ENCODE peak calls at places on chromosomes 4 and X, in ten cellular contexts. One of them, this sample, is unnamed.

GRCh38 chrX:19698125-19698524 is 182.8 kb upstream of the MAP3K15 start:
- DNase-seq in endothelial cell: no peak
- DNase-seq in coronary artery: no peak
- DNase-seq in Peyer's patch: no peak
- DNase-seq in MM.1S: no peak
- DNase-seq in A549: peak; percentile 22
- DNase-seq in fibroblast of pulmonary artery: peak; percentile 47
- DNase-seq in BJ: no peak
- DNase-seq in brain microvascular endothelial cell: no peak
- DNase-seq in choroid plexus epithelial cell: no peak
- DNase-seq in this sample: no peak

GRCh38 chr4:19030048-19030447 is 1008.5 kb upstream of the LCORL start:
- DNase-seq in endothelial cell: no peak
- DNase-seq in coronary artery: no peak
- DNase-seq in Peyer's patch: no peak
- DNase-seq in MM.1S: no peak
- DNase-seq in A549: no peak
- DNase-seq in fibroblast of pulmonary artery: peak; percentile 7
- DNase-seq in BJ: no peak
- DNase-seq in brain microvascular endothelial cell: no peak
- DNase-seq in choroid plexus epithelial cell: peak; percentile 59
- DNase-seq in this sample: no peak

GRCh38 chrX:134144231-134144630 is 92.8 kb upstream of the CCDC160 start:
- DNase-seq in endothelial cell: no peak
- DNase-seq in coronary artery: no peak
- DNase-seq in Peyer's patch: no peak
- DNase-seq in MM.1S: peak; percentile 36
- DNase-seq in A549: peak; percentile 8
- DNase-seq in fibroblast of pulmonary artery: peak; percentile 11
- DNase-seq in BJ: no peak
- DNase-seq in brain microvascular endothelial cell: no peak
- DNase-seq in choroid plexus epithelial cell: peak; percentile 20
- DNase-seq in this sample: peak; percentile 29

GRCh38 chr4:8175686-8176085 is 17.1 kb upstream of the ABLIM2 start:
- DNase-seq in endothelial cell: no peak
- DNase-seq in coronary artery: no peak
- DNase-seq in Peyer's patch: no peak
- DNase-seq in MM.1S: no peak
- DNase-seq in A549: no peak
- DNase-seq in fibroblast of pulmonary artery: no peak
- DNase-seq in BJ: no peak
- DNase-seq in brain microvascular endothelial cell: no peak
- DNase-seq in choroid plexus epithelial cell: no peak
- DNase-seq in this sample: no peak

GRCh38 chr4:3409571-3410091 is 32.1 kb upstream of the HGFAC start:
- DNase-seq in endothelial cell: no peak
- DNase-seq in coronary artery: no peak
- DNase-seq in Peyer's patch: peak; percentile 34
- DNase-seq in MM.1S: no peak
- DNase-seq in A549: no peak
- DNase-seq in fibroblast of pulmonary artery: no peak
- DNase-seq in BJ: no peak
- DNase-seq in brain microvascular endothelial cell: no peak
- DNase-seq in choroid plexus epithelial cell: no peak
- DNase-seq in this sample: no peak

GRCh38 chr4:21768349-21769310 is 179.9 kb downstream of the KCNIP4 start:
- DNase-seq in endothelial cell: peak; percentile 28
- DNase-seq in coronary artery: no peak
- DNase-seq in Peyer's patch: no peak
- DNase-seq in MM.1S: peak; percentile 55
- DNase-seq in A549: peak; percentile 40
- DNase-seq in fibroblast of pulmonary artery: peak; percentile 75
- DNase-seq in BJ: no peak
- DNase-seq in brain microvascular endothelial cell: peak; percentile 48
- DNase-seq in choroid plexus epithelial cell: peak; percentile 83
- DNase-seq in this sample: peak; percentile 5

GRCh38 chr4:32569844-32570243 is 1849.7 kb downstream of the PCDH7 start:
- DNase-seq in endothelial cell: no peak
- DNase-seq in coronary artery: no peak
- DNase-seq in Peyer's patch: no peak
- DNase-seq in MM.1S: peak; percentile 86
- DNase-seq in A549: no peak
- DNase-seq in fibroblast of pulmonary artery: peak; percentile 2
- DNase-seq in BJ: no peak
- DNase-seq in brain microvascular endothelial cell: peak; percentile 34
- DNase-seq in choroid plexus epithelial cell: peak; percentile 55
- DNase-seq in this sample: no peak

GRCh38 chrX:41180194-41180902 is 95.1 kb downstream of the USP9X start:
- DNase-seq in endothelial cell: peak; percentile 28
- DNase-seq in coronary artery: no peak
- DNase-seq in Peyer's patch: no peak
- DNase-seq in MM.1S: peak; percentile 69
- DNase-seq in A549: peak; percentile 73
- DNase-seq in fibroblast of pulmonary artery: peak; percentile 71
- DNase-seq in BJ: peak; percentile 6
- DNase-seq in brain microvascular endothelial cell: peak; percentile 69
- DNase-seq in choroid plexus epithelial cell: peak; percentile 81
- DNase-seq in this sample: peak; percentile 50

GRCh38 chr4:119490335-119490734 is 138.3 kb downstream of the PDE5A start:
- DNase-seq in endothelial cell: peak; percentile 20
- DNase-seq in coronary artery: no peak
- DNase-seq in Peyer's patch: no peak
- DNase-seq in MM.1S: no peak
- DNase-seq in A549: peak; percentile 21
- DNase-seq in fibroblast of pulmonary artery: peak; percentile 39
- DNase-seq in BJ: no peak
- DNase-seq in brain microvascular endothelial cell: peak; percentile 35
- DNase-seq in choroid plexus epithelial cell: peak; percentile 64
- DNase-seq in this sample: no peak
- TF ChIP-seq CTCF in endothelial cell: no peak
- TF ChIP-seq CTCF in coronary artery: no peak
- TF ChIP-seq CTCF in Peyer's patch: peak; percentile 53
- TF ChIP-seq CTCF in MM.1S: peak; percentile 15
- TF ChIP-seq CTCF in A549: no peak
- TF ChIP-seq CTCF in fibroblast of pulmonary artery: peak; percentile 31
- TF ChIP-seq CTCF in BJ: peak; percentile 39
- TF ChIP-seq CTCF in brain microvascular endothelial cell: peak; percentile 60
- TF ChIP-seq CTCF in choroid plexus epithelial cell: peak; percentile 64
- TF ChIP-seq CTCF in this sample: no peak

DNA sequence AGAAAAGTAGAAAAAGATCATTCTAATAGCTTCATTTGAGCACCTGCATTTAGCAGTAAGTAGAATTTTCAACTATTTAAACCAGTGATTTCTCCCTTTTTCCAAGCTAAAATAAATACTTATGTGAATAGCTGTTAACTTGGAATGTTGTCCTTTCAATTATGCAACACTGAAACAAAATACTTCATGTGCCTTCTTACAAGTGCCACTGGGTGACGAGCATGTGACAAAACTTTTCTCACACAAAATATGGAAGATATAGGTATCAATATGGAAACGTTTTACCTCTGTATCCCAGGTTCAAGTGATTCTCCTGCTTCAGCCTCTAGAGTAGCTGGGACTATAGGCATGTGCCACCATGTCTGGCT is 708.3 kb downstream of the STIM2 start:
- DNase-seq in endothelial cell: no peak
- DNase-seq in coronary artery: no peak
- DNase-seq in Peyer's patch: no peak
- DNase-seq in MM.1S: no peak
- DNase-seq in A549: no peak
- DNase-seq in fibroblast of pulmonary artery: no peak
- DNase-seq in BJ: no peak
- DNase-seq in brain microvascular endothelial cell: no peak
- DNase-seq in choroid plexus epithelial cell: no peak
- DNase-seq in this sample: no peak
- TF ChIP-seq CTCF in endothelial cell: no peak
- TF ChIP-seq CTCF in coronary artery: no peak
- TF ChIP-seq CTCF in Peyer's patch: no peak
- TF ChIP-seq CTCF in MM.1S: no peak
- TF ChIP-seq CTCF in A549: no peak
- TF ChIP-seq CTCF in fibroblast of pulmonary artery: no peak
- TF ChIP-seq CTCF in BJ: no peak
- TF ChIP-seq CTCF in brain microvascular endothelial cell: no peak
- TF ChIP-seq CTCF in choroid plexus epithelial cell: no peak
- TF ChIP-seq CTCF in this sample: no peak

DNA sequence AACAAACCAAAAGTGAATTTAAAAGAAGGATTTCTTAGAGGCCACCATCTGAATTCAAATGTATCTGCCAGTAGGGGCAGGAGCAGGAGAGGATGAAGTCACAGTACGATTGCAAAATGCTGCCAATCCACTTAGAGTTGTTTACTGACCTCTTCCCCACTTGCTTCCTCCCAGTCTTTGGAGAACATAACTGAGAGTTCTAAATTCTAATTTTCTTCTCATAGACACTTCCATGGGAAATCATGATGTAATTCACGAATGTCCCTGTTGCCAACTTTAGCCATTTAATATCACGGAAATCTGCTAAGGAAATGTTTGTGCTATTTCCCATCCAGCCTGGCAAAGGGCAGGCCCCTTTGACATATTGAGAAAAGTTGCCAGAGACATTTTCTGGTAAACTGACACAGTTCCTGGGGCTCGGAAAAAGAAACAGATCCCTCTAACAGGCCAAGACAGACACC is 33.6 kb upstream of the NOCT start:
- DNase-seq in endothelial cell: no peak
- DNase-seq in coronary artery: no peak
- DNase-seq in Peyer's patch: no peak
- DNase-seq in MM.1S: no peak
- DNase-seq in A549: peak; percentile 47
- DNase-seq in fibroblast of pulmonary artery: peak; percentile 90
- DNase-seq in BJ: no peak
- DNase-seq in brain microvascular endothelial cell: peak; percentile 16
- DNase-seq in choroid plexus epithelial cell: peak; percentile 95
- DNase-seq in this sample: no peak
- TF ChIP-seq CTCF in endothelial cell: no peak
- TF ChIP-seq CTCF in coronary artery: no peak
- TF ChIP-seq CTCF in Peyer's patch: peak; percentile 16
- TF ChIP-seq CTCF in MM.1S: no peak
- TF ChIP-seq CTCF in A549: no peak
- TF ChIP-seq CTCF in fibroblast of pulmonary artery: peak; percentile 56
- TF ChIP-seq CTCF in BJ: peak; percentile 43
- TF ChIP-seq CTCF in brain microvascular endothelial cell: peak; percentile 55
- TF ChIP-seq CTCF in choroid plexus epithelial cell: peak; percentile 57
- TF ChIP-seq CTCF in this sample: no peak

DNA sequence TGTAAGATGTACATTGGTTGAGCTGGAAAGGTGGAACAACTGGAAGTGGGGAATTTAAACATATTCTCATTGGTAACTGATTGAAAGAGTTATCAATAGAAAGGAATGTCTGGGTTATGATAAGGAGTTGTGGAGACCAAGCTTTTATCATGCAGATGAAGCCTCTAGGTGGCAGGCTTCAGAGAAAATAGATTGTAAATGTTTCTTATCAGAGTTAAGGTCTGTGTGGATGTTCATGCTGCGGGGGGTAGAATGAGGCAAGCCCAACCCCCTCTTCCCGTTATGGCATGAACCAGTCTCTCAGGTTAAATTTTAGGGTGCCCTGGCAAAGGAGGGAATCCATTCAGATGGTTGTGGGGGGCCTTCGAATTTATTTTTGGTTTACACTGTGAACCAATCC is 16.0 kb downstream of the ARSD start:
- DNase-seq in endothelial cell: no peak
- DNase-seq in coronary artery: no peak
- DNase-seq in Peyer's patch: no peak
- DNase-seq in MM.1S: no peak
- DNase-seq in A549: no peak
- DNase-seq in fibroblast of pulmonary artery: no peak
- DNase-seq in BJ: no peak
- DNase-seq in brain microvascular endothelial cell: no peak
- DNase-seq in choroid plexus epithelial cell: no peak
- DNase-seq in this sample: no peak
- TF ChIP-seq CTCF in endothelial cell: no peak
- TF ChIP-seq CTCF in coronary artery: no peak
- TF ChIP-seq CTCF in Peyer's patch: peak; percentile 14
- TF ChIP-seq CTCF in MM.1S: no peak
- TF ChIP-seq CTCF in A549: peak; percentile 34
- TF ChIP-seq CTCF in fibroblast of pulmonary artery: peak; percentile 18
- TF ChIP-seq CTCF in BJ: peak; percentile 4
- TF ChIP-seq CTCF in brain microvascular endothelial cell: peak; percentile 36
- TF ChIP-seq CTCF in choroid plexus epithelial cell: peak; percentile 31
- TF ChIP-seq CTCF in this sample: no peak

DNA sequence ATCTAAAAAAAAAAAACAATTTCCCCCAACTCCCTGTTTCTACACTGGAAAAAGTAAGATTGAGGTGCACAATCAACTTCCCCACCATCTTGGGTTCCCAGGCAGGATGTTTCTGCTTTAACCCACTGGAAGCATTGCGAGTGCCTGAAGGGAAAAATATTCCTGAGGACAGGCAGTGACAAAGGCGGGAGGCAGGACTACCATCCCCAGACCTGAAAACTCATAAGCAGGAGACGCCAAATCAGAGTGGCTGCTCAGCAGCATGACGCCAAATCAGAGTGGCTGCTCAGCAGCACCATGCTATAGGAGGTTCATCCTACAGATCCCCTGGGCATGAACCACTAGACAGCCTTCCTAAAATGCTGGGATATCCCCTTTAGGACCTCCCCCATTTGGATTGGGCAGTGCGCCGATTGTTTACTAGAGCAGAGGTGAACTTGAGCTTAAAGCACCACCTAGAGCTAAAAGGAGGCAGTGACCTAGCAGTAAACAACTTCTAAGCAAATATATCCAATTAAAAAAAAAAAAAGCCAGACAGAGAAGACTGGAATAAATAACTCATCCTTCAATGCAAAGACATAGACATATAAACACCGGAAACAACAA is 35.0 kb upstream of the GK start:
- DNase-seq in endothelial cell: no peak
- DNase-seq in coronary artery: no peak
- DNase-seq in Peyer's patch: no peak
- DNase-seq in MM.1S: no peak
- DNase-seq in A549: peak; percentile 26
- DNase-seq in fibroblast of pulmonary artery: peak; percentile 15
- DNase-seq in BJ: no peak
- DNase-seq in brain microvascular endothelial cell: no peak
- DNase-seq in choroid plexus epithelial cell: peak; percentile 31
- DNase-seq in this sample: peak; percentile 20
- TF ChIP-seq CTCF in endothelial cell: no peak
- TF ChIP-seq CTCF in coronary artery: no peak
- TF ChIP-seq CTCF in Peyer's patch: no peak
- TF ChIP-seq CTCF in MM.1S: no peak
- TF ChIP-seq CTCF in A549: no peak
- TF ChIP-seq CTCF in fibroblast of pulmonary artery: peak; percentile 10
- TF ChIP-seq CTCF in BJ: no peak
- TF ChIP-seq CTCF in brain microvascular endothelial cell: no peak
- TF ChIP-seq CTCF in choroid plexus epithelial cell: peak; percentile 20
- TF ChIP-seq CTCF in this sample: no peak